ENCODE peak calls at places on chromosomes 3 and 15, in six cellular contexts. F is GM23248, N is neural progenitor cell, A is GM23338, K is hepatocyte, M is HCT116. Q is an unnamed sample.
A peak's percentile ranks its signal among the peaks of the same experiment; 100 is the strongest.

GRCh38 chr3:172596394-172596706 is 73.1 kb upstream of the TNFSF10 start:
- DNase-seq in F (no peak), N (no peak), A (no peak), K (no peak), M (no peak), Q (no peak)

GRCh38 chr3:51539291-51539891 is 872 bp downstream of the RAD54L2 start:
- DNase-seq in F (peak; percentile 90), N (peak; percentile 66), A (peak; percentile 59), K (peak; percentile 46), M (no peak), Q (peak; percentile 50)

GRCh38 chr3:122668930-122669730 is 11.5 kb upstream of the PARP14 start:
- DNase-seq in F (peak; percentile 61), N (no peak), A (no peak), K (peak; percentile 54), M (peak; percentile 89), Q (peak; percentile 95)

GRCh38 chr3:89964347-89964746 is 856.9 kb downstream of the EPHA3 start:
- DNase-seq in F (no peak), N (no peak), A (no peak), K (no peak), M (no peak), Q (no peak)

GRCh38 chr15:55587321-55588069 is 650 bp downstream of the PYGO1 start:
- DNase-seq in F (peak; percentile 77), N (peak; percentile 79), A (peak; percentile 67), K (peak; percentile 63), M (no peak), Q (peak; percentile 28)

GRCh38 chr3:58874248-58874741 is 175.5 kb downstream of the CFAP20DC start:
- DNase-seq in F (peak; percentile 34), N (no peak), A (no peak), K (no peak), M (peak; percentile 18), Q (peak; percentile 84)

GRCh38 chr15:67042490-67043181 is 22.8 kb upstream of the SMAD3 start:
- DNase-seq in F (no peak), N (no peak), A (no peak), K (peak; percentile 38), M (no peak), Q (no peak)

GRCh38 chr15:95948371-95948770 is 382.1 kb upstream of the NR2F2 start:
- DNase-seq in F (no peak), N (no peak), A (no peak), K (no peak), M (no peak), Q (no peak)

GRCh38 chr3:72144773-72145505 is 360.0 kb upstream of the PROK2 start:
- DNase-seq in F (no peak), N (no peak), A (no peak), K (peak; percentile 51), M (no peak), Q (no peak)

GRCh38 chr15:43316969-43317346 is 13.4 kb downstream of the LCMT2 start:
- DNase-seq in F (no peak), N (no peak), A (no peak), K (no peak), M (no peak), Q (no peak)

GRCh38 chr3:128011140-128011539 is 41.1 kb upstream of the SEC61A1 start:
- DNase-seq in F (peak; percentile 18), N (peak; percentile 85), A (peak; percentile 95), K (peak; percentile 80), M (peak; percentile 61), Q (peak; percentile 70)

GRCh38 chr3:107919239-107919638 is 171.6 kb downstream of the CD47 start:
- DNase-seq in F (no peak), N (no peak), A (no peak), K (no peak), M (no peak), Q (no peak)

GRCh38 chr15:94070341-94071275 is 160.8 kb upstream of the MCTP2 start:
- DNase-seq in F (peak; percentile 76), N (peak; percentile 13), A (peak; percentile 31), K (peak; percentile 56), M (no peak), Q (peak; percentile 30)

GRCh38 chr3:195908439-195909293 is at the start of gene TNK2:
- DNase-seq in F (peak; percentile 67), N (peak; percentile 52), A (peak; percentile 52), K (peak; percentile 63), M (no peak), Q (peak; percentile 16)

GRCh38 chr3:159583662-159584061 is 405.0 kb upstream of the IL12A start:
- DNase-seq in F (peak; percentile 61), N (peak; percentile 27), A (peak; percentile 21), K (no peak), M (no peak), Q (no peak)

GRCh38 chr15:101657171-101657570 is 5.0 kb upstream of the TM2D3 start:
- DNase-seq in F (no peak), N (no peak), A (no peak), K (no peak), M (no peak), Q (no peak)

GRCh38 chr15:100247228-100248225 is 94.2 kb downstream of the ADAMTS17 start:
- DNase-seq in F (no peak), N (no peak), A (no peak), K (no peak), M (no peak), Q (peak; percentile 39)

GRCh38 chr15:72962054-72962702 is 90.1 kb upstream of the NEO1 start:
- DNase-seq in F (no peak), N (no peak), A (no peak), K (no peak), M (no peak), Q (no peak)

GRCh38 chr3:150104564-150104963 is 133.9 kb upstream of the PFN2 start:
- DNase-seq in F (no peak), N (no peak), A (no peak), K (no peak), M (no peak), Q (no peak)

GRCh38 chr3:117603097-117603496 is 893.5 kb downstream of the TUSC7 start:
- DNase-seq in F (no peak), N (no peak), A (no peak), K (no peak), M (no peak), Q (no peak)

GRCh38 chr15:51121118-51121517 is 26.4 kb upstream of the TNFAIP8L3 start:
- DNase-seq in F (peak; percentile 98), N (peak; percentile 15), A (no peak), K (peak; percentile 36), M (peak; percentile 82), Q (peak; percentile 91)

GRCh38 chr3:100103558-100104441 is 10.5 kb downstream of the FILIP1L start:
- DNase-seq in F (peak; percentile 26), N (no peak), A (no peak), K (no peak), M (no peak), Q (peak; percentile 78)

DNA sequence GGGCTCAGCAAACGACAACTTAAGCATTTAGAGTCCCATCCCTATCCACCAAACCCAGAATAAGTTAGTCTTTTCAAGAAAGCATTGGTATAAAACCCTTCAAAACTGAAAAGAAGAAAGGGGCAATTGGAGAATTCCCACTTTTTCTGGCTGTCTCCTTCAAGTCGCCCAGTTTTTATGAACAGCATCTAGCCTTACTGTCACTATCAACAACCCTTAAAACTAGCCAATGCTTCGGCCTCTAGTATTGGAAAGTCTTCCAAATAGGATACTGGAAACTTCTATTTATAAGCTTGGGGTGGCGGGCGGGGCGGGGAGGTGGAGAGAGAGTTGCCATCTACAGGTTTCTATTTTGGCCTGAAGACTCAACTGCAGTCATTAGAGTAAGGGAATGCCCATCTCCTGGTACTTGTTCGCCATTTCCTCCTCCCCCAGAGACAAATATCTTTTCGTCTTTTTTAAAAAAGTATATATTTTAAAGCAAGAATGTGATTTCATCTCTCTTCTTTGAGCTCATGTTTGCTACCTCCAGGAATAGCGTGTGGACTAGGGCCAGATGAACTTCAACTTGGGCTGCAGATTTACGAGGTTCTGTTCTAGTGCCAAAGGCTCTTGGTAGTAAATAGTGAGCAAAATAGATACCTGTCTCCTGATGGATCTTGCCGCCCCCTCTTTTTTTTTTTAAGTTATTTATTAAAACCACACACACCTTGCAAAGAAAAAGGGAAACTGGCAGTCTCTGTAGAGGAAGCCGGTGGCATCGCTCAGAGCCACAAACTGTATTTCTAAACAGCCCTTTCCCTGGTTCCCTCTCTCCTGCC is 2.7 kb downstream of the BCL6 start:
- DNase-seq in F (peak; percentile 53), N (no peak), A (no peak), K (no peak), M (no peak), Q (peak; percentile 70)
- TF ChIP-seq EZH2phosphoT487 in F (no peak), N (peak; percentile 17), A (no peak), K (no peak), M (no peak), Q (no peak)

GRCh38 chr3:16515885-16516420 is 2.5 kb upstream of the RFTN1 start:
- DNase-seq in F (no peak), N (no peak), A (no peak), K (no peak), M (no peak), Q (no peak)
- TF ChIP-seq EZH2phosphoT487 in F (no peak), N (no peak), A (no peak), K (no peak), M (no peak), Q (no peak)

GRCh38 chr15:78997981-78998499 is 53.2 kb upstream of the CTSH start:
- DNase-seq in F (no peak), N (no peak), A (no peak), K (no peak), M (no peak), Q (no peak)

GRCh38 chr15:78993931-78994530 is 49.2 kb upstream of the CTSH start:
- DNase-seq in F (no peak), N (no peak), A (no peak), K (peak; percentile 60), M (no peak), Q (no peak)

GRCh38 chr15:78998526-78998925 is 53.7 kb upstream of the CTSH start:
- DNase-seq in F (no peak), N (no peak), A (no peak), K (no peak), M (no peak), Q (no peak)

GRCh38 chr15:78995921-78996780 is 51.3 kb upstream of the CTSH start:
- DNase-seq in F (no peak), N (no peak), A (no peak), K (no peak), M (no peak), Q (no peak)

DNA sequence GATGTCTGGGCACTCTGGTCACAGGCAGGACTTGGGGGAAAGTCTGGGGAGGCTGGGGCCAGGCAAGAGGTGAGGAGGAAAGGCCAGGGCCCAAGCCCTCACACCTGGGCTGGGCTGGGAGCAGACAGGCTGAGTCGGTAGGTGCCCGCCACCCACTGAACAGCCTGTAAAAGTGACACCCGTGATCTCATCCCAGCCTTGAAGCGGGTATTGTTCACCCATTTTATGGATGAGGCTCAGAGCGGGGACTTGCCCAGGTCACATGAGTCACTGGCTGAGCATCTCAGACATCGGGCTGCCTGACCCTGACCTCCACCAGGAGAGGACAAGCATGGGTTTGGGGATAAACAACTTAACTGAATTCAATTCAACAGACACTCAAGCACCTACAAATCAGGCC is 52.0 kb upstream of the CTSH start:
- DNase-seq in F (no peak), N (no peak), A (no peak), K (no peak), M (no peak), Q (peak; percentile 30)
- TF ChIP-seq EZH2phosphoT487 in F (no peak), N (no peak), A (no peak), K (no peak), M (no peak), Q (no peak)

DNA sequence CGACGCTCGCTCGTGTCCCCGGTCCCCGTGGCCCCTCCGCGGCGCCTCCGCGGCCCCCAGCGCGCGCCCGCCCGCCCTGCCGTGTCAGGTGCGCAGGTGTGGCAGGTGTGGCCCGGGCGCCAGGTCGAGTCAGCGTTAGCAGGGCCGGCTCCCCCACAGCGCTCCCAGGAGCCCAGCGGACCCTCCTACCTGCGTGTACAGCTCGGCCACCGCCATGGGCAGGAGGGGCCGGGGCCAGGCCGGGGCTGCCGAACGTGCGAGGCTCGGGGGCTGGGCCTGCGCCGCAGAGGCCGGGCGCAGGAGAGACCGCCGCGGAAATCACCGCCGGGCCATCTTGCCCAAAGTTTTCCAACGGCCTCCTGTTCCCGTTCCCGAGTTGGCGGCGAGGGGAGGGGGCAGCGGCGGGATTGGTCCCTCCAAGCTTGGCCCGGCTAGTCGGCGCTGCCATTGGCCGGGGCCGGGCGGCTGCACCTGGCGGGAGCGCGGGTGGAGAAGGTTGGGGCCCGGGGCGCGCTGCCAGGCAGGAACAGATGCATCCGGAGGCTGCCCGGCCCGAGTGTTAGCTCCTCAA is at the start of gene MYO5C:
- DNase-seq in F (peak; percentile 16), N (peak; percentile 87), A (peak; percentile 95), K (peak; percentile 85), M (peak; percentile 64), Q (peak; percentile 88)
- TF ChIP-seq EZH2phosphoT487 in F (no peak), N (no peak), A (no peak), K (no peak), M (no peak), Q (no peak)

Q was measured in PC-3.